ENCODE peak calls at places on chromosomes 4 and X, in six cellular contexts. N, K, D, X, E and T are unnamed samples. For H3K4me1, the result is how much of the 10 kb centered on the place peaks cover.

GRCh38 chr4:162770761-162771490 is 395.8 kb downstream of the NAF1 start:
- DNase-seq in X (peak), D (no peak), E (no peak), K (no peak), N (no peak), T (no peak)

GRCh38 chrX:110569506-110569905 is 210.9 kb downstream of the RTL9 start:
- DNase-seq in K (no peak), D (no peak), N (no peak), X (no peak), E (no peak), T (no peak)

GRCh38 chr4:151325320-151326246 is at the start of gene SH3D19:
- DNase-seq in N (peak), D (peak), K (peak), X (peak), E (no peak), T (no peak)

GRCh38 chr4:2249526-2249991 is 7.6 kb upstream of the HAUS3 start:
- DNase-seq in X (no peak), D (no peak), K (peak), N (no peak), E (no peak), T (no peak)

GRCh38 chr4:7634611-7635010 is 199.9 kb upstream of the PSAPL1 start:
- DNase-seq in E (no peak), K (no peak), X (no peak), D (no peak), N (no peak), T (no peak)

GRCh38 chr4:32102941-32103340 is 1382.8 kb downstream of the PCDH7 start:
- DNase-seq in N (no peak), X (no peak), E (no peak), K (no peak), D (no peak), T (no peak)

GRCh38 chr4:183333983-183334382 is 11.8 kb upstream of the CLDN24 start:
- DNase-seq in X (no peak), N (no peak), D (peak), E (no peak), K (no peak), T (no peak)

GRCh38 chr4:144748814-144749555 is 103.0 kb downstream of the HHIP start:
- DNase-seq in X (peak), K (no peak), D (no peak), N (no peak), E (no peak), T (no peak)

GRCh38 chr4:140103676-140104075 is 50.3 kb downstream of the MAML3 start:
- DNase-seq in D (no peak), E (no peak), N (no peak), K (no peak), X (peak), T (no peak)

GRCh38 chr4:94947681-94948108 is 189.9 kb downstream of the BMPR1B start:
- DNase-seq in D (no peak), N (peak), E (no peak), X (no peak), K (no peak), T (no peak)

GRCh38 chr4:154485127-154485773 is 6.3 kb downstream of the DCHS2 start:
- DNase-seq in E (no peak), D (no peak), K (no peak), N (no peak), X (no peak), T (no peak)

GRCh38 chrX:143994206-143994605 is 110.3 kb downstream of the UBE2NL start:
- DNase-seq in N (no peak), D (no peak), X (no peak), K (no peak), E (no peak), T (no peak)

GRCh38 chrX:74535633-74536141 is 78.7 kb downstream of the RLIM start:
- DNase-seq in K (peak), X (peak), D (no peak), E (no peak), N (peak), T (no peak)

GRCh38 chrX:69185886-69186285 is 20.6 kb upstream of the PJA1 start:
- DNase-seq in E (no peak), K (no peak), N (peak), X (no peak), D (no peak), T (no peak)

GRCh38 chr4:37243722-37244582 is 591 bp upstream of the NWD2 start:
- DNase-seq in X (peak), E (no peak), D (no peak), N (peak), K (no peak), T (no peak)

GRCh38 chr4:175646802-175647201 is 165.3 kb downstream of the GPM6A start:
- DNase-seq in N (no peak), E (no peak), K (no peak), X (no peak), D (no peak), T (no peak)

GRCh38 chrX:129665916-129666644 is 11.3 kb upstream of the APLN start:
- DNase-seq in N (peak), K (no peak), X (peak), E (no peak), D (peak), T (no peak)

GRCh38 chrX:15816886-15817285 is 26.6 kb downstream of the ZRSR2 start:
- DNase-seq in X (peak), E (peak), N (peak), K (peak), D (no peak), T (no peak)

GRCh38 chrX:15298201-15298600 is 17.2 kb downstream of the ASB11 start:
- DNase-seq in N (no peak), D (no peak), X (peak), K (no peak), E (no peak), T (no peak)

GRCh38 chr4:185535818-185536729 is 767 bp upstream of the PDLIM3 start:
- DNase-seq in E (no peak), N (no peak), D (no peak), K (no peak), X (peak), T (no peak)

GRCh38 chr4:20618729-20619128 is 81.5 kb upstream of the PACRGL start:
- DNase-seq in D (no peak), X (no peak), K (no peak), E (no peak), N (peak), T (peak)

GRCh38 chrX:8484360-8484759 is 19.7 kb downstream of the VCX3B start:
- DNase-seq in X (no peak), D (no peak), K (no peak), N (no peak), E (no peak), T (no peak)

GRCh38 chr4:40475609-40476008 is 140.5 kb downstream of the CHRNA9 start:
- DNase-seq in N (no peak), K (peak), E (no peak), D (no peak), X (no peak), T (no peak)

GRCh38 chrX:22634081-22634480 is 361.4 kb downstream of the CBLL2 start:
- DNase-seq in X (peak), N (no peak), E (no peak), D (no peak), K (no peak), T (no peak)

GRCh38 chr4:155802573-155802972 is 43.8 kb downstream of the GUCY1B1 start:
- DNase-seq in D (no peak), E (no peak), N (no peak), X (no peak), K (no peak), T (no peak)

GRCh38 chr4:23903859-23904438 is 14.1 kb upstream of the PPARGC1A start:
- DNase-seq in E (no peak), N (no peak), K (no peak), D (no peak), X (peak), T (no peak)

GRCh38 chr4:145909331-145909730 is 29.3 kb downstream of the ZNF827 start:
- DNase-seq in K (peak), E (no peak), N (peak), D (no peak), X (peak), T (peak)
- H3K4me3 ChIP-seq in K (peak), E (no peak), N (no peak), D (no peak), X (no peak), T (no peak)

DNA sequence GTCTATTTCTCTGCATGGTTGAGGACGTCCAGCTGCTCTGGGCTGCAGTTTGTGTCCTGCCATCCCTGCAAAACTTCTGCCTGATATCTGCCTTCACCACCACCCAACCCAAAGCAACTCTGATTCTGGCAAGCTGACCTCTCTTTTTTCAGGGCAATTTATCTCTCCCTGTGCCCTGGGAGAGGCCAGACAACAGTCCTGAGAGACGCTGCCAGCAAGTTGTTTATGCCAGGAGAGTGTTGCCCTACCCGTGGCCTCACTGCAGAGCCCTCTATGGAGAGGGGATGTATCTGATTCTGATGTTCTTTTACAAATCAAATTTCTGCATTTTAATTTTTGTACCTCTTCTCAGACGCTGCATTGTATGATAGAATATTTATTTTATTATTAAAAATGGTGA is 36.6 kb upstream of the BRWD3 start:
- DNase-seq in E (no peak), K (no peak), N (no peak), X (no peak), D (no peak), T (no peak)
- H3K4me1 ChIP-seq in E (under half), K (under half), N (under half), X (under half), D (under half), T (under half)

GRCh38 chr4:107269175-107269574 is 233.1 kb upstream of the DKK2 start:
- DNase-seq in N (no peak), X (no peak), D (no peak), K (no peak), E (no peak), T (no peak)

GRCh38 chr4:107261241-107261874 is 225.2 kb upstream of the DKK2 start:
- DNase-seq in X (no peak), N (no peak), K (no peak), D (no peak), E (no peak), T (no peak)

GRCh38 chr4:107270614-107271013 is 234.5 kb upstream of the DKK2 start:
- DNase-seq in K (no peak), X (no peak), E (no peak), D (no peak), N (no peak), T (no peak)

GRCh38 chr4:107265859-107266258 is 229.7 kb upstream of the DKK2 start:
- DNase-seq in X (no peak), E (no peak), N (no peak), D (no peak), K (no peak), T (no peak)
- H3K27ac ChIP-seq in X (no peak), E (no peak), N (no peak), D (no peak), K (no peak), T (no peak)

GRCh38 chr4:93814141-93814540 is 14.4 kb upstream of the ATOH1 start:
- DNase-seq in N (no peak), E (no peak), K (no peak), D (no peak), X (no peak), T (no peak)
- H3K4me3 ChIP-seq in N (no peak), E (no peak), K (no peak), D (no peak), X (no peak), T (no peak)

DNA sequence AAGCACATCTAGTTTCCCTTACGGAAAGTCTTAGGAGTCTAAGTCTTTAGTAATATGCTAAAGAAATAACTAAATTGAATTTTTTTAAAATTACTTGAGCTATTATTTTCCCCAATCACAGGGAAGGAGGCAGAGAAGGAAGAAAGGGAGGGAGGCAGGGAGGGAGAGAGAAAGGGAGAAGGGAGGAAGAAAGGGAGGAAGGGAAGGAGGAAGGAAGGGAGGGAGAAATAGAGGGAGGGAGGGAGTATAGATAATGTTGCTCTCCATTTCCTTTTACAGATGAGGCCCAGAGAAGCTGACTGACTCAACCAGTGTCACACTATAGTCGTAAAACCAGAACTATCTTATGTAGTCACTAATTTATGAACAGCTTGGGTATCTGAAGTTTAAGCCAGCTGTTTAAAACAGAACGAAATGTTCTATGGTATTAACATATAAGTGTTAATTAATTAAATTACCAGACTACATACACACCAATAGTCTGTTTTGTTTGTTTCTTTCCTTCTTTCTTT is 14.6 kb downstream of the SH3RF1 start:
- DNase-seq in E (no peak), K (no peak), D (no peak), N (no peak), X (no peak), T (no peak)
- H3K4me1 ChIP-seq in E (under half), K (half or more), D (half or more), N (under half), X (under half), T (under half)